ENCODE peak calls at places on chromosomes 7 and 10, in nine cellular contexts. F is HEK293T, O is ureter, V is thoracic aorta, D is NCI-H1092 treated with DMSO at 0.1 percent for 48 hours, G is SJCRH30, N is HFFc6, B is NCI-H187, M is RPMI7951. R is an unnamed sample.

GRCh38 chr10:90579602-90580242 is 278.1 kb downstream of the HTR7 start:
- DNase-seq in F (no peak), O (no peak), V (no peak), D (no peak), G (no peak), N (peak), B (no peak), M (peak), R (peak)

GRCh38 chr7:117871778-117872538 is 1.3 kb downstream of the CTTNBP2 start:
- DNase-seq in F (peak), O (no peak), V (no peak), D (peak), G (no peak), N (no peak), B (peak), M (no peak), R (peak)

GRCh38 chr7:3028071-3028766 is 15.4 kb downstream of the CARD11 start:
- DNase-seq in F (no peak), O (peak), V (peak), D (no peak), G (no peak), N (peak), B (no peak), M (peak), R (peak)

GRCh38 chr7:111735661-111736323 is 173.5 kb upstream of the IMMP2L start:
- DNase-seq in F (peak), O (peak), V (peak), D (peak), G (peak), N (peak), B (peak), M (peak), R (peak)

GRCh38 chr10:48460148-48460545 is 144.7 kb downstream of the ARHGAP22 start:
- DNase-seq in F (no peak), O (no peak), V (no peak), D (no peak), G (no peak), N (no peak), B (no peak), M (no peak), R (no peak)

GRCh38 chr7:112001089-112001826 is 204.9 kb downstream of the DOCK4 start:
- DNase-seq in F (no peak), O (no peak), V (no peak), D (no peak), G (no peak), N (peak), B (no peak), M (peak), R (peak)

GRCh38 chr10:120966657-120967045 is 115.5 kb downstream of the WDR11 start:
- DNase-seq in F (no peak), O (no peak), V (no peak), D (no peak), G (peak), N (no peak), B (no peak), M (no peak), R (no peak)

GRCh38 chr10:114179747-114180146 is 594 bp downstream of the TDRD1 start:
- DNase-seq in F (no peak), O (no peak), V (no peak), D (no peak), G (no peak), N (no peak), B (no peak), M (no peak), R (no peak)

GRCh38 chr10:51113007-51113406 is 38.7 kb downstream of the PRKG1 start:
- DNase-seq in F (no peak), O (no peak), V (no peak), D (no peak), G (no peak), N (no peak), B (no peak), M (no peak), R (no peak)

GRCh38 chr10:95333997-95334792 is 43.4 kb upstream of the PDLIM1 start:
- DNase-seq in F (no peak), O (peak), V (peak), D (no peak), G (no peak), N (peak), B (no peak), M (peak), R (peak)

GRCh38 chr7:94003446-94004023 is 620 bp downstream of the BET1 start:
- DNase-seq in F (peak), O (no peak), V (no peak), D (no peak), G (no peak), N (peak), B (no peak), M (peak), R (no peak)